ENCODE peak calls at places on chromosomes 3 and 15, in eight cellular contexts. Q, N, M, L, P, O, R and G are unnamed samples.

GRCh38 chr3:135249186-135249585 is 454.1 kb downstream of the EPHB1 start:
- DNase-seq in Q (no peak), N (no peak), M (no peak), L (no peak), P (no peak), O (no peak), R (no peak), G (no peak)

GRCh38 chr3:168285506-168285905 is 189.8 kb upstream of the GOLIM4 start:
- DNase-seq in Q (no peak), N (no peak), M (no peak), L (no peak), P (no peak), O (no peak), R (no peak), G (no peak)

GRCh38 chr3:194874783-194875182 is 189.1 kb downstream of the FAM43A start:
- DNase-seq in Q (no peak), N (no peak), M (no peak), L (no peak), P (peak), O (no peak), R (no peak), G (no peak)

GRCh38 chr3:97901327-97902295 is 70.6 kb downstream of the RIOX2 start:
- DNase-seq in Q (no peak), N (peak), M (no peak), L (no peak), P (no peak), O (no peak), R (no peak), G (no peak)

GRCh38 chr3:171556574-171557145 is 96.5 kb upstream of the TNIK start:
- DNase-seq in Q (peak), N (no peak), M (no peak), L (no peak), P (no peak), O (no peak), R (no peak), G (no peak)

GRCh38 chr3:72606005-72606800 is 242.0 kb downstream of the SHQ1 start:
- DNase-seq in Q (peak), N (no peak), M (peak), L (no peak), P (no peak), O (no peak), R (no peak), G (no peak)

GRCh38 chr3:116473602-116474001 is 28.3 kb upstream of the LSAMP start:
- DNase-seq in Q (no peak), N (peak), M (no peak), L (no peak), P (no peak), O (no peak), R (no peak), G (no peak)

GRCh38 chr3:108488631-108489030 is 21.8 kb downstream of the MYH15 start:
- DNase-seq in Q (no peak), N (peak), M (no peak), L (no peak), P (no peak), O (no peak), R (no peak), G (no peak)

GRCh38 chr3:59684766-59685165 is 634.9 kb upstream of the CFAP20DC start:
- DNase-seq in Q (no peak), N (no peak), M (no peak), L (no peak), P (no peak), O (no peak), R (no peak), G (no peak)

GRCh38 chr15:86021281-86022264 is 58.1 kb upstream of the AGBL1 start:
- DNase-seq in Q (peak), N (peak), M (peak), L (no peak), P (no peak), O (no peak), R (no peak), G (no peak)

GRCh38 chr3:115275897-115276296 is 128.8 kb upstream of the ZBTB20 start:
- DNase-seq in Q (no peak), N (peak), M (no peak), L (no peak), P (no peak), O (no peak), R (no peak), G (no peak)

GRCh38 chr3:46027021-46027705 is at the start of gene XCR1:
- DNase-seq in Q (no peak), N (no peak), M (no peak), L (no peak), P (no peak), O (no peak), R (no peak), G (no peak)

GRCh38 chr3:32880225-32880624 is 62.4 kb downstream of the TRIM71 start:
- DNase-seq in Q (no peak), N (no peak), M (no peak), L (no peak), P (no peak), O (no peak), R (no peak), G (no peak)

GRCh38 chr3:71989165-71989564 is 204.2 kb upstream of the PROK2 start:
- DNase-seq in Q (no peak), N (peak), M (no peak), L (no peak), P (no peak), O (no peak), R (no peak), G (no peak)

GRCh38 chr15:101068523-101068960 is 149.4 kb downstream of the LRRK1 start:
- DNase-seq in Q (no peak), N (no peak), M (no peak), L (no peak), P (no peak), O (no peak), R (no peak), G (no peak)

GRCh38 chr3:106183762-106184391 is 315.1 kb upstream of the CBLB start:
- DNase-seq in Q (no peak), N (peak), M (no peak), L (no peak), P (no peak), O (no peak), R (no peak), G (no peak)

GRCh38 chr15:90160781-90161727 is 40.1 kb upstream of the SEMA4B start:
- DNase-seq in Q (peak), N (no peak), M (peak), L (no peak), P (peak), O (no peak), R (peak), G (no peak)

GRCh38 chr3:30539214-30539613 is 67.2 kb upstream of the TGFBR2 start:
- DNase-seq in Q (peak), N (no peak), M (peak), L (no peak), P (no peak), O (no peak), R (no peak), G (no peak)
- H3K4me3 ChIP-seq in Q (no peak), N (peak), M (no peak), L (no peak), P (no peak), O (no peak), R (no peak), G (no peak)

GRCh38 chr3:136350557-136350956 is 100.4 kb downstream of the PCCB start:
- DNase-seq in Q (no peak), N (peak), M (no peak), L (no peak), P (no peak), O (no peak), R (no peak), G (no peak)
- H3K27ac ChIP-seq in Q (no peak), N (peak), M (no peak), L (no peak), P (no peak), O (no peak), R (peak), G (no peak)

GRCh38 chr3:58010562-58010961 is 2.3 kb downstream of the FLNB start:
- DNase-seq in Q (no peak), N (peak), M (no peak), L (no peak), P (peak), O (no peak), R (no peak), G (no peak)
- H3K4me3 ChIP-seq in Q (no peak), N (peak), M (no peak), L (no peak), P (peak), O (peak), R (no peak), G (no peak)

DNA sequence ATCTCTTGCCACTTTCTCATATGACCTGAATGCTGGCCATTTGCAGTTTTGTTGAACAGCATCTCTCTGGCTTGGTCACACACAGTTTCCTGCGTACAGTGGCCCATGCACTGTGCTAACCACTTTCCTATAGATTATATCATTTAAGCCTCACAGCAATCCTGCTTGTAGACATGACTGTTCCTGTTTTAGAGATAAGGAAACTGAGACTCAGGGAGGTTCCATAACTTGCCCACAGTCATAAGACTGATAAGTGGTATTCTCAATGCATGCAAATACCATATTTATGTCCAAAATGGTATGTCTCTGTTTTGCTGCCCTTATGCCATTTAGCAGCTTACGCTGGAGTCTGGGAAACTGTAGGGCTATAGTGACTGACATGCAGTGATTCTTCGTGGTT is 229.6 kb downstream of the NR1D2 start:
- DNase-seq in Q (no peak), N (no peak), M (no peak), L (no peak), P (no peak), O (no peak), R (no peak), G (no peak)
- H3K27ac ChIP-seq in Q (no peak), N (no peak), M (no peak), L (no peak), P (no peak), O (peak), R (no peak), G (peak)

DNA sequence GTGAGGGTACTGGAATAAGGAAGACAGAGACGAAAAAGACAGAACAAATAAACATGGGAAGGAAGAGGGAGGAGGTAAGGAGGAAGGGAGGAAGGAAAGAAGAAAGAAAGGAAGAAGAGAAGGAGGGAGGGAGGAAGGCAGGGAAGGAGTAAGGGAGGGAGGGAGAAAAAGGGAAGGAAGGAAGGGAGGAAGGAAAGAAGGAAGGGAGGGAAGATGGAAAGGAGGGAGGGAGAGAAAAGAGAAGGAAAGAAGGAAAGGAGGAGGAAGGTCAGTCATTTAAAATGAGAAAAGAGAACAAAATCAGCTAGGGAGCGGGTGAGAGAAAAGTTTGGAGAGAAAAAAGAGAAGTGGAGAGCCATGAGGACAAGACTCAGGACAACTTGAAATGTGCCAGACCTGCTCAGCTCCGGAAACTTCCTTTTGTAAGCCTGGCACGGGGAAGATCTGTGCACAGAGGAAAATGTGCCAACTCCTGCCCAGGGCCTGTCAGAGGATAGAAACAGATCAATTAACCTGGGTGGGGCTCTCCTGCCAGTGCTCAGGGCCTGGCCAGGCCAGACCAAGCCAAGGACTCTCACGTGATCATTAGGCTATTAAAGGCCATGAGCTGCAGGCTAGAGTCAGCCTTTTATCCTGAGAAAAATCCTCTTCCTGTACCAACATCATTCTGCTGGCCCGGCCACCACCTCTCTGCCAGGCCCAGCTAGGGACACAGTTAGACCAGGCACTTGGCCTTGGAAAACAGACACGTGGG is 50.1 kb upstream of the BCL6 start:
- DNase-seq in Q (peak), N (no peak), M (peak), L (no peak), P (no peak), O (no peak), R (no peak), G (no peak)
- H3K4me3 ChIP-seq in Q (no peak), N (no peak), M (no peak), L (no peak), P (no peak), O (no peak), R (no peak), G (no peak)